ENCODE peak calls at places on chromosome 9, in seven cellular contexts. H, U, Y, V, R, P and I are unnamed samples.
A peak's percentile ranks its signal among the peaks of the same experiment; 100 is the strongest.

GRCh38 chr9:71072587-71072986 is 48.8 kb downstream of the TRPM3 start:
- DNase-seq in P (no peak), U (no peak), R (no peak), H (no peak), Y (no peak), V (no peak), I (no peak)

GRCh38 chr9:133429641-133430161 is 7.5 kb downstream of the ADAMTS13 start:
- DNase-seq in P (no peak), R (no peak), V (peak; percentile 45), U (no peak), Y (no peak), H (no peak), I (peak; percentile 41)

GRCh38 chr9:4762889-4763521 is 22.0 kb upstream of the AK3 start:
- DNase-seq in V (peak; percentile 90), P (peak; percentile 83), H (no peak), Y (no peak), R (no peak), U (no peak), I (peak; percentile 83)

GRCh38 chr9:116149844-116150243 is 3.7 kb upstream of the PAPPA start:
- DNase-seq in Y (no peak), V (peak; percentile 72), H (no peak), P (no peak), U (no peak), R (no peak), I (peak; percentile 57)

GRCh38 chr9:68869020-68869419 is 144.9 kb downstream of the PRKACG start:
- DNase-seq in P (no peak), V (peak; percentile 65), R (no peak), H (no peak), U (no peak), Y (no peak), I (no peak)

GRCh38 chr9:24041294-24041693 is 215.3 kb upstream of the ELAVL2 start:
- DNase-seq in U (no peak), P (no peak), H (no peak), R (no peak), V (peak; percentile 100), Y (no peak), I (no peak)

GRCh38 chr9:110835404-110835803 is 166.8 kb downstream of the MUSK start:
- DNase-seq in V (no peak), Y (peak; percentile 9), H (no peak), R (peak; percentile 74), P (no peak), U (no peak), I (peak; percentile 41)

GRCh38 chr9:70403618-70404025 is 10.8 kb downstream of the KLF9 start:
- DNase-seq in U (no peak), P (no peak), R (no peak), Y (no peak), V (no peak), H (no peak), I (no peak)

GRCh38 chr9:2717385-2717784 is at the start of gene KCNV2:
- DNase-seq in H (no peak), Y (no peak), P (no peak), R (no peak), V (no peak), U (no peak), I (no peak)

GRCh38 chr9:115992834-115993233 is 160.8 kb upstream of the PAPPA start:
- DNase-seq in R (peak; percentile 24), V (no peak), P (no peak), H (no peak), U (no peak), Y (peak; percentile 19), I (peak; percentile 85)

GRCh38 chr9:95048225-95049087 is 269.1 kb downstream of the FANCC start:
- DNase-seq in V (peak; percentile 97), R (no peak), U (peak; percentile 27), P (peak; percentile 85), Y (peak; percentile 83), H (peak; percentile 14), I (peak; percentile 62)

GRCh38 chr9:79134654-79135053 is 437.1 kb upstream of the TLE4 start:
- DNase-seq in U (no peak), Y (peak; percentile 5), R (no peak), V (peak; percentile 65), H (no peak), P (no peak), I (no peak)

GRCh38 chr9:74742792-74743389 is 144.8 kb downstream of the TRPM6 start:
- DNase-seq in U (no peak), V (peak; percentile 35), Y (peak; percentile 17), R (peak; percentile 15), P (peak; percentile 2), H (no peak), I (peak; percentile 65)

GRCh38 chr9:106945727-106946690 is 83.0 kb downstream of the ZNF462 start:
- DNase-seq in V (no peak), P (no peak), U (no peak), H (no peak), R (peak; percentile 53), Y (peak; percentile 71), I (no peak)

GRCh38 chr9:88291853-88292252 is 96.4 kb upstream of the SPIN1 start:
- DNase-seq in V (no peak), U (no peak), Y (no peak), R (no peak), H (no peak), P (no peak), I (no peak)

GRCh38 chr9:105355810-105356209 is 92.0 kb upstream of the FSD1L start:
- DNase-seq in R (no peak), P (no peak), H (no peak), V (no peak), Y (peak; percentile 60), U (no peak), I (no peak)

GRCh38 chr9:16710888-16711287 is 159.6 kb downstream of the BNC2 start:
- DNase-seq in R (no peak), P (no peak), Y (no peak), V (peak; percentile 90), H (no peak), U (no peak), I (no peak)

GRCh38 chr9:89491688-89492087 is 6.2 kb downstream of the SEMA4D start:
- DNase-seq in R (no peak), V (no peak), U (no peak), H (no peak), Y (no peak), P (no peak), I (no peak)

GRCh38 chr9:134460206-134460605 is 134.0 kb downstream of the RXRA start:
- DNase-seq in Y (no peak), H (no peak), R (no peak), U (no peak), V (no peak), P (no peak), I (no peak)

GRCh38 chr9:77433675-77434445 is 214.3 kb downstream of the GNA14 start:
- DNase-seq in H (peak; percentile 15), Y (peak; percentile 36), V (peak; percentile 85), U (peak; percentile 37), R (no peak), P (peak; percentile 61), I (peak; percentile 20)

GRCh38 chr9:13033959-13034695 is 245.4 kb downstream of the MPDZ start:
- DNase-seq in V (peak; percentile 96), Y (peak; percentile 47), H (no peak), P (peak; percentile 13), R (peak; percentile 13), U (no peak), I (peak; percentile 75)

GRCh38 chr9:69675563-69675962 is 3.4 kb upstream of the APBA1 start:
- DNase-seq in U (no peak), R (no peak), Y (no peak), V (peak; percentile 35), P (no peak), H (no peak), I (no peak)

GRCh38 chr9:8382266-8382665 is 582.7 kb upstream of the DMAC1 start:
- DNase-seq in Y (no peak), R (no peak), V (no peak), U (no peak), P (no peak), H (no peak), I (no peak)

GRCh38 chr9:72633966-72634365 is 112.6 kb downstream of the TMC1 start:
- DNase-seq in Y (peak; percentile 87), P (no peak), V (no peak), H (no peak), U (no peak), R (peak; percentile 1), I (peak; percentile 30)

GRCh38 chr9:84697494-84698114 is 28.1 kb downstream of the NTRK2 start:
- DNase-seq in Y (peak; percentile 51), P (peak; percentile 37), H (peak; percentile 24), U (no peak), V (peak; percentile 82), R (no peak), I (peak; percentile 66)